ENCODE peak calls at places on chromosomes 5 and 9, in eight cellular contexts. Q is posterior vena cava; L is ovary; D is T follicular helper cell; O is activated CD4-positive, alpha-beta T cell treated with anti-CD3 and anti-CD28 coated beads, Interleukin-2, amount 50 U/mL, for 48 hours; C is HS-5; M is CD8-positive, alpha-beta memory T cell; A is left kidney. X is an unnamed sample.

GRCh38 chr5:128081111-128081865 is 2.3 kb upstream of the SLC12A2 start:
- DNase-seq in O (no peak), M (no peak), L (no peak), A (peak), D (no peak), C (no peak), Q (no peak), X (no peak)

GRCh38 chr9:22446589-22446949 is at the start of gene DMRTA1:
- DNase-seq in O (peak), M (no peak), L (peak), C (peak), D (no peak), Q (peak), A (peak), X (no peak)

GRCh38 chr5:134574521-134574920 is 49.1 kb downstream of the JADE2 start:
- DNase-seq in M (no peak), O (no peak), C (no peak), L (no peak), Q (no peak), A (peak), D (no peak), X (no peak)

GRCh38 chr9:92774274-92774673 is 9.6 kb upstream of the BICD2 start:
- DNase-seq in A (no peak), M (no peak), C (peak), L (no peak), O (no peak), D (no peak), Q (no peak), X (no peak)

GRCh38 chr5:1793301-1793740 is 6.3 kb downstream of the MRPL36 start:
- DNase-seq in C (no peak), D (no peak), O (peak), Q (peak), M (no peak), A (no peak), L (no peak), X (no peak)

GRCh38 chr9:123769723-123770122 is 160.2 kb downstream of the DENND1A start:
- DNase-seq in D (no peak), A (no peak), Q (no peak), C (no peak), M (no peak), O (no peak), L (no peak), X (no peak)

GRCh38 chr5:160442824-160443431 is 21.3 kb downstream of the PTTG1 start:
- DNase-seq in L (no peak), D (no peak), A (no peak), C (no peak), Q (no peak), M (no peak), O (no peak), X (no peak)

GRCh38 chr5:138440226-138441073 is 1.6 kb downstream of the REEP2 start:
- DNase-seq in L (peak), C (no peak), O (no peak), M (no peak), Q (no peak), D (no peak), A (no peak), X (no peak)

GRCh38 chr9:116712781-116713180 is 25.7 kb downstream of the TRIM32 start:
- DNase-seq in Q (no peak), O (no peak), A (no peak), D (no peak), M (no peak), C (no peak), L (no peak), X (no peak)

GRCh38 chr5:132136906-132137305 is 63.3 kb downstream of the CSF2 start:
- DNase-seq in D (no peak), A (no peak), L (no peak), O (no peak), M (no peak), Q (no peak), C (peak), X (no peak)

GRCh38 chr5:74063346-74063745 is 437.4 kb downstream of the ARHGEF28 start:
- DNase-seq in C (no peak), L (no peak), M (no peak), Q (no peak), O (no peak), A (no peak), D (no peak), X (no peak)

GRCh38 chr5:133317558-133317957 is 265.7 kb downstream of the HSPA4 start:
- DNase-seq in C (no peak), D (no peak), A (no peak), Q (no peak), O (no peak), M (no peak), L (no peak), X (no peak)

GRCh38 chr9:135971106-135971766 is 10.1 kb upstream of the UBAC1 start:
- DNase-seq in Q (no peak), M (no peak), O (no peak), L (no peak), A (no peak), C (no peak), D (no peak), X (no peak)

GRCh38 chr5:112388010-112388553 is 31.0 kb downstream of the EPB41L4A start:
- DNase-seq in C (no peak), Q (no peak), M (no peak), D (no peak), L (no peak), O (no peak), A (peak), X (no peak)

GRCh38 chr9:93948456-93949072 is 6.6 kb downstream of the BARX1 start:
- DNase-seq in L (no peak), Q (no peak), D (no peak), C (no peak), A (peak), M (no peak), O (no peak), X (no peak)

GRCh38 chr5:36422957-36423356 is 121.3 kb upstream of the RANBP3L start:
- DNase-seq in D (no peak), M (no peak), Q (no peak), O (no peak), A (peak), C (peak), L (no peak), X (no peak)

GRCh38 chr5:100464418-100464817 is 70.8 kb upstream of the FAM174A start:
- DNase-seq in O (no peak), A (no peak), Q (no peak), L (no peak), M (no peak), D (no peak), C (peak), X (no peak)

GRCh38 chr5:153979015-153979414 is 59.7 kb downstream of the FAM114A2 start:
- DNase-seq in C (no peak), D (no peak), M (no peak), O (no peak), L (no peak), Q (no peak), A (no peak), X (no peak)

GRCh38 chr5:114007678-114008077 is 354.2 kb upstream of the KCNN2 start:
- DNase-seq in A (no peak), O (no peak), C (no peak), M (no peak), D (no peak), L (no peak), Q (no peak), X (no peak)

GRCh38 chr5:1551913-1552312 is 28.2 kb upstream of the LPCAT1 start:
- DNase-seq in L (no peak), A (no peak), O (no peak), C (no peak), M (no peak), D (no peak), Q (no peak), X (no peak)

GRCh38 chr9:694499-695154 is 146.9 kb upstream of the DMRT1 start:
- DNase-seq in O (no peak), C (peak), A (peak), D (no peak), M (no peak), L (no peak), Q (no peak), X (no peak)

GRCh38 chr5:133400831-133401351 is 211.4 kb downstream of the FSTL4 start:
- DNase-seq in M (no peak), C (no peak), L (no peak), Q (no peak), D (no peak), A (peak), O (no peak), X (no peak)

GRCh38 chr9:92538541-92538940 is 2.8 kb upstream of the ECM2 start:
- DNase-seq in Q (no peak), C (peak), D (no peak), M (no peak), A (no peak), L (no peak), O (no peak), X (no peak)

GRCh38 chr9:100619194-100619593 is 41.3 kb downstream of the CAVIN4 start:
- DNase-seq in A (no peak), M (no peak), O (no peak), C (no peak), Q (no peak), L (no peak), D (no peak), X (no peak)

GRCh38 chr5:181187500-181188213 is 17.3 kb downstream of the TRIM7 start:
- DNase-seq in A (peak), Q (peak), M (peak), O (peak), L (peak), D (no peak), C (no peak), X (peak)

GRCh38 chr5:28390341-28390740 is 1352.0 kb upstream of the CDH9 start:
- DNase-seq in L (no peak), C (no peak), D (no peak), O (no peak), Q (no peak), A (no peak), M (no peak), X (no peak)

GRCh38 chr9:109498195-109499060 is at the start of gene PTPN3:
- DNase-seq in Q (no peak), D (no peak), A (peak), C (no peak), O (no peak), L (no peak), M (no peak), X (no peak)

GRCh38 chr5:94355817-94356216 is 262.6 kb downstream of the KIAA0825 start:
- DNase-seq in L (no peak), O (no peak), A (no peak), M (no peak), D (no peak), Q (no peak), C (no peak), X (no peak)

GRCh38 chr5:132378580-132378979 is 9.1 kb downstream of the SLC22A5 start:
- DNase-seq in L (no peak), M (no peak), O (no peak), D (no peak), C (no peak), Q (no peak), A (peak), X (no peak)

GRCh38 chr5:96049398-96050272 is 88.0 kb upstream of the ELL2 start:
- DNase-seq in A (no peak), C (peak), D (no peak), Q (no peak), M (no peak), O (no peak), L (no peak), X (no peak)

GRCh38 chr9:127793093-127793708 is 7.4 kb downstream of the CDK9 start:
- DNase-seq in D (no peak), L (no peak), C (no peak), O (no peak), A (no peak), Q (no peak), M (no peak), X (no peak)

GRCh38 chr5:54577542-54577941 is 60.0 kb downstream of the SNX18 start:
- DNase-seq in Q (no peak), A (no peak), M (no peak), D (no peak), C (no peak), O (no peak), L (no peak), X (no peak)

GRCh38 chr9:21097817-21098216 is 20.1 kb upstream of the IFNB1 start:
- DNase-seq in A (no peak), O (no peak), D (no peak), M (no peak), Q (no peak), L (no peak), C (no peak), X (no peak)

GRCh38 chr9:109349431-109349846 is 28.6 kb upstream of the EPB41L4B start:
- DNase-seq in D (no peak), A (no peak), Q (no peak), C (peak), O (no peak), L (no peak), M (no peak), X (no peak)

GRCh38 chr9:34982352-34982751 is 7.2 kb upstream of the DNAJB5 start:
- DNase-seq in C (no peak), L (no peak), A (no peak), M (no peak), D (no peak), Q (no peak), O (no peak), X (no peak)

GRCh38 chr5:40436535-40437237 is 243.0 kb upstream of the PTGER4 start:
- DNase-seq in M (peak), A (no peak), O (peak), L (no peak), C (no peak), Q (no peak), D (peak), X (peak)

GRCh38 chr5:76104027-76104426 is 20.8 kb downstream of the SV2C start:
- DNase-seq in A (peak), D (no peak), Q (no peak), M (no peak), O (peak), C (no peak), L (no peak), X (no peak)

GRCh38 chr9:91187965-91188344 is 173.8 kb downstream of the AUH start:
- DNase-seq in A (no peak), D (no peak), L (no peak), M (no peak), O (no peak), Q (no peak), C (no peak), X (no peak)

GRCh38 chr9:85248514-85249312 is 493.0 kb downstream of the AGTPBP1 start:
- DNase-seq in O (no peak), Q (no peak), M (no peak), A (peak), C (peak), D (no peak), L (no peak), X (no peak)